ENCODE peak calls at places on chromosomes 1 and 21, in five cellular contexts. One of them, this sample, is unnamed.
A peak's percentile ranks its signal among the peaks of the same experiment; 100 is the strongest.

GRCh38 chr1:175757381-175758015 is 14.1 kb upstream of the TNR start:
- DNase-seq in cardiac muscle cell: peak; percentile 26
- DNase-seq in H7: peak; percentile 86
- DNase-seq in SJSA1: no peak
- DNase-seq in ovary: no peak
- DNase-seq in this sample: peak; percentile 61

GRCh38 chr1:230120949-230121381 is 53.9 kb downstream of the GALNT2 start:
- DNase-seq in cardiac muscle cell: peak; percentile 40
- DNase-seq in H7: peak; percentile 75
- DNase-seq in SJSA1: no peak
- DNase-seq in ovary: no peak
- DNase-seq in this sample: no peak

GRCh38 chr1:171645553-171646336 is 6.7 kb downstream of the MYOC start:
- DNase-seq in cardiac muscle cell: peak; percentile 76
- DNase-seq in H7: no peak
- DNase-seq in SJSA1: no peak
- DNase-seq in ovary: peak; percentile 61
- DNase-seq in this sample: peak; percentile 62

GRCh38 chr1:53324728-53325297 is 3.1 kb downstream of the LRP8 start:
- DNase-seq in cardiac muscle cell: peak; percentile 79
- DNase-seq in H7: no peak
- DNase-seq in SJSA1: no peak
- DNase-seq in ovary: no peak
- DNase-seq in this sample: peak; percentile 5

GRCh38 chr1:62891961-62892562 is 108.1 kb downstream of the ATG4C start:
- DNase-seq in cardiac muscle cell: no peak
- DNase-seq in H7: no peak
- DNase-seq in SJSA1: no peak
- DNase-seq in ovary: no peak
- DNase-seq in this sample: no peak

GRCh38 chr1:94713472-94714141 is 106.5 kb upstream of the SLC44A3 start:
- DNase-seq in cardiac muscle cell: peak; percentile 95
- DNase-seq in H7: peak; percentile 82
- DNase-seq in SJSA1: peak; percentile 86
- DNase-seq in ovary: peak; percentile 93
- DNase-seq in this sample: peak; percentile 82

GRCh38 chr1:222620566-222620965 is 2.7 kb downstream of the MIA3 start:
- DNase-seq in cardiac muscle cell: no peak
- DNase-seq in H7: no peak
- DNase-seq in SJSA1: no peak
- DNase-seq in ovary: no peak
- DNase-seq in this sample: no peak

GRCh38 chr1:180157576-180158057 is 2.9 kb downstream of the QSOX1 start:
- DNase-seq in cardiac muscle cell: no peak
- DNase-seq in H7: no peak
- DNase-seq in SJSA1: no peak
- DNase-seq in ovary: no peak
- DNase-seq in this sample: peak; percentile 48

GRCh38 chr1:39335278-39335677 is 130.8 kb downstream of the MACF1 start:
- DNase-seq in cardiac muscle cell: no peak
- DNase-seq in H7: no peak
- DNase-seq in SJSA1: no peak
- DNase-seq in ovary: no peak
- DNase-seq in this sample: no peak

GRCh38 chr1:29632436-29633270 is 396.3 kb downstream of the PTPRU start:
- DNase-seq in cardiac muscle cell: no peak
- DNase-seq in H7: no peak
- DNase-seq in SJSA1: peak; percentile 30
- DNase-seq in ovary: no peak
- DNase-seq in this sample: no peak

GRCh38 chr1:115314765-115315164 is 23.3 kb downstream of the NGF start:
- DNase-seq in cardiac muscle cell: peak; percentile 83
- DNase-seq in H7: no peak
- DNase-seq in SJSA1: peak; percentile 60
- DNase-seq in ovary: no peak
- DNase-seq in this sample: no peak

GRCh38 chr1:193729429-193729828 is 543.0 kb upstream of the B3GALT2 start:
- DNase-seq in cardiac muscle cell: peak; percentile 32
- DNase-seq in H7: no peak
- DNase-seq in SJSA1: no peak
- DNase-seq in ovary: no peak
- DNase-seq in this sample: no peak

GRCh38 chr1:27626031-27626935 is 8.7 kb downstream of the FGR start:
- DNase-seq in cardiac muscle cell: peak; percentile 18
- DNase-seq in H7: no peak
- DNase-seq in SJSA1: no peak
- DNase-seq in ovary: no peak
- DNase-seq in this sample: no peak

GRCh38 chr1:109356959-109357358 is 40.8 kb downstream of the SORT1 start:
- DNase-seq in cardiac muscle cell: no peak
- DNase-seq in H7: no peak
- DNase-seq in SJSA1: no peak
- DNase-seq in ovary: no peak
- DNase-seq in this sample: no peak

GRCh38 chr1:159936284-159936904 is 9.0 kb downstream of the IGSF9 start:
- DNase-seq in cardiac muscle cell: peak; percentile 67
- DNase-seq in H7: peak; percentile 97
- DNase-seq in SJSA1: peak; percentile 64
- DNase-seq in ovary: peak; percentile 72
- DNase-seq in this sample: peak; percentile 75

GRCh38 chr1:204520834-204521709 is 4.9 kb downstream of the MDM4 start:
- DNase-seq in cardiac muscle cell: peak; percentile 39
- DNase-seq in H7: no peak
- DNase-seq in SJSA1: no peak
- DNase-seq in ovary: no peak
- DNase-seq in this sample: no peak

GRCh38 chr1:227785812-227786608 is 29.5 kb upstream of the PRSS38 start:
- DNase-seq in cardiac muscle cell: no peak
- DNase-seq in H7: peak; percentile 47
- DNase-seq in SJSA1: peak; percentile 21
- DNase-seq in ovary: no peak
- DNase-seq in this sample: no peak

GRCh38 chr1:42730988-42731387 is 9.0 kb downstream of the CLDN19 start:
- DNase-seq in cardiac muscle cell: no peak
- DNase-seq in H7: peak; percentile 45
- DNase-seq in SJSA1: no peak
- DNase-seq in ovary: no peak
- DNase-seq in this sample: no peak

GRCh38 chr1:167524651-167525050 is 6.3 kb upstream of the CD247 start:
- DNase-seq in cardiac muscle cell: no peak
- DNase-seq in H7: no peak
- DNase-seq in SJSA1: no peak
- DNase-seq in ovary: no peak
- DNase-seq in this sample: no peak

GRCh38 chr21:41874611-41875010 is 4.5 kb downstream of the PRDM15 start:
- DNase-seq in cardiac muscle cell: no peak
- DNase-seq in H7: no peak
- DNase-seq in SJSA1: no peak
- DNase-seq in ovary: no peak
- DNase-seq in this sample: no peak

GRCh38 chr1:31802190-31803150 is 13.4 kb downstream of the SPOCD1 start:
- DNase-seq in cardiac muscle cell: peak; percentile 23
- DNase-seq in H7: no peak
- DNase-seq in SJSA1: peak; percentile 28
- DNase-seq in ovary: no peak
- DNase-seq in this sample: no peak

GRCh38 chr21:17523007-17523451 is 10.2 kb downstream of the CXADR start:
- DNase-seq in cardiac muscle cell: no peak
- DNase-seq in H7: no peak
- DNase-seq in SJSA1: no peak
- DNase-seq in ovary: no peak
- DNase-seq in this sample: peak; percentile 60

GRCh38 chr21:34595457-34595856 is 19.5 kb downstream of the RCAN1 start:
- DNase-seq in cardiac muscle cell: no peak
- DNase-seq in H7: no peak
- DNase-seq in SJSA1: no peak
- DNase-seq in ovary: no peak
- DNase-seq in this sample: no peak

GRCh38 chr21:35326677-35327076 is 277.6 kb upstream of the RUNX1 start:
- DNase-seq in cardiac muscle cell: peak; percentile 35
- DNase-seq in H7: no peak
- DNase-seq in SJSA1: no peak
- DNase-seq in ovary: no peak
- DNase-seq in this sample: no peak

GRCh38 chr1:226687476-226687875 is 51.6 kb downstream of the ITPKB start:
- DNase-seq in cardiac muscle cell: no peak
- DNase-seq in H7: no peak
- DNase-seq in SJSA1: no peak
- DNase-seq in ovary: no peak
- DNase-seq in this sample: no peak

GRCh38 chr1:29033829-29034466 is 89.8 kb downstream of the TMEM200B start:
- DNase-seq in cardiac muscle cell: peak; percentile 67
- DNase-seq in H7: peak; percentile 51
- DNase-seq in SJSA1: no peak
- DNase-seq in ovary: no peak
- DNase-seq in this sample: no peak

GRCh38 chr21:42833439-42833815 is 45.9 kb downstream of the WDR4 start:
- DNase-seq in cardiac muscle cell: no peak
- DNase-seq in H7: peak; percentile 65
- DNase-seq in SJSA1: no peak
- DNase-seq in ovary: no peak
- DNase-seq in this sample: no peak

GRCh38 chr1:162036156-162036555 is 12.5 kb upstream of the OLFML2B start:
- DNase-seq in cardiac muscle cell: no peak
- DNase-seq in H7: no peak
- DNase-seq in SJSA1: no peak
- DNase-seq in ovary: no peak
- DNase-seq in this sample: no peak

GRCh38 chr1:185073725-185074124 is 28.4 kb downstream of the RNF2 start:
- DNase-seq in cardiac muscle cell: peak; percentile 19
- DNase-seq in H7: no peak
- DNase-seq in SJSA1: peak; percentile 58
- DNase-seq in ovary: no peak
- DNase-seq in this sample: no peak

GRCh38 chr1:162873671-162874666 is 13.0 kb upstream of the CCDC190 start:
- DNase-seq in cardiac muscle cell: peak; percentile 79
- DNase-seq in H7: no peak
- DNase-seq in SJSA1: peak; percentile 52
- DNase-seq in ovary: no peak
- DNase-seq in this sample: no peak

GRCh38 chr1:187313115-187313514 is 484.4 kb downstream of the PLA2G4A start:
- DNase-seq in cardiac muscle cell: no peak
- DNase-seq in H7: no peak
- DNase-seq in SJSA1: no peak
- DNase-seq in ovary: no peak
- DNase-seq in this sample: no peak

GRCh38 chr1:55244476-55245109 is 29.4 kb upstream of the USP24 start:
- DNase-seq in cardiac muscle cell: peak; percentile 49
- DNase-seq in H7: no peak
- DNase-seq in SJSA1: no peak
- DNase-seq in ovary: no peak
- DNase-seq in this sample: no peak

GRCh38 chr1:162912061-162912667 is 51.2 kb upstream of the CCDC190 start:
- DNase-seq in cardiac muscle cell: no peak
- DNase-seq in H7: no peak
- DNase-seq in SJSA1: no peak
- DNase-seq in ovary: no peak
- DNase-seq in this sample: no peak

GRCh38 chr1:229271448-229272120 is 673 bp downstream of the RAB4A start:
- DNase-seq in cardiac muscle cell: peak; percentile 38
- DNase-seq in H7: no peak
- DNase-seq in SJSA1: no peak
- DNase-seq in ovary: peak; percentile 33
- DNase-seq in this sample: no peak

GRCh38 chr1:17028662-17029188 is 17.0 kb upstream of the ATP13A2 start:
- DNase-seq in cardiac muscle cell: no peak
- DNase-seq in H7: no peak
- DNase-seq in SJSA1: no peak
- DNase-seq in ovary: no peak
- DNase-seq in this sample: no peak
- H3K36me3 ChIP-seq in cardiac muscle cell: peaks cover 66% of the 10 kb centered on the region
- H3K36me3 ChIP-seq in H7: peaks cover 33% of the 10 kb centered on the region
- H3K36me3 ChIP-seq in SJSA1: peaks cover 84% of the 10 kb centered on the region
- H3K36me3 ChIP-seq in ovary: no peaks in the 10 kb centered on the region
- H3K36me3 ChIP-seq in this sample: peaks cover 11% of the 10 kb centered on the region

DNA sequence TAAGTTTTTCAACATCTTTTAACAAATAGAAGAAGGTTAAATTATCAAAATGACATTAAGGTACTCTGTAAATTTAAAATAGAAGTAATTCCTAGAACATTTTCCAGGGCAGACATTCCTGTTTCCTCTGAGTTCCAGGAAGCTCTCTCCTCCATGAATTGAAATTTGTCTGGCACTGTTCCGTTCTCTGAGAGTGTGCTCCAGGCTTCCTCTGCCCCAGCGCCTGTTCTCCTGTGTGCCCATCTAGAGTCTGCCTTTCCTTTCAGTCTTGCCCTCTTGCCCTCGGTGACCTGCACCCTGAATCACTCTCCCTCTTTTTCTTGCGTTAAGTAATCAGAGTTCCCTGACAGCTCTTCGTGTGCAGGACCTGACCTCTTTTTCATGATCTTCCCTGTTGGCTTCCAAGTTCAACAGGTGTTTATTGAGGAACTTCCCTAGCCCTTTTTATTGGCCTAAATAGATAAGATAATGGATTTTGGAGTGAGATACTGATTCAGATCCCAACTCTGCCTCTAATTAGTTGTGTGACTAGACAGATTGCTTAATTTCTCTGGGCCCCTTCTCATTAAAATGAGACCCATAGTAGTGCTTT is 77.1 kb downstream of the MTR start:
- DNase-seq in cardiac muscle cell: no peak
- DNase-seq in H7: no peak
- DNase-seq in SJSA1: no peak
- DNase-seq in ovary: no peak
- DNase-seq in this sample: no peak
- H3K36me3 ChIP-seq in cardiac muscle cell: peaks cover 2% of the 10 kb centered on the region
- H3K36me3 ChIP-seq in H7: peaks cover 3% of the 10 kb centered on the region
- H3K36me3 ChIP-seq in SJSA1: peaks cover 29% of the 10 kb centered on the region
- H3K36me3 ChIP-seq in ovary: no peaks in the 10 kb centered on the region
- H3K36me3 ChIP-seq in this sample: peaks cover 6% of the 10 kb centered on the region

GRCh38 chr1:1219341-1219740 is 5.4 kb upstream of the TNFRSF4 start:
- DNase-seq in cardiac muscle cell: no peak
- DNase-seq in H7: no peak
- DNase-seq in SJSA1: no peak
- DNase-seq in ovary: no peak
- DNase-seq in this sample: no peak
- H3K36me3 ChIP-seq in cardiac muscle cell: peaks cover 33% of the 10 kb centered on the region
- H3K36me3 ChIP-seq in H7: peaks cover 9% of the 10 kb centered on the region
- H3K36me3 ChIP-seq in SJSA1: peaks cover 83% of the 10 kb centered on the region
- H3K36me3 ChIP-seq in ovary: no peaks in the 10 kb centered on the region
- H3K36me3 ChIP-seq in this sample: peaks cover 6% of the 10 kb centered on the region

DNA sequence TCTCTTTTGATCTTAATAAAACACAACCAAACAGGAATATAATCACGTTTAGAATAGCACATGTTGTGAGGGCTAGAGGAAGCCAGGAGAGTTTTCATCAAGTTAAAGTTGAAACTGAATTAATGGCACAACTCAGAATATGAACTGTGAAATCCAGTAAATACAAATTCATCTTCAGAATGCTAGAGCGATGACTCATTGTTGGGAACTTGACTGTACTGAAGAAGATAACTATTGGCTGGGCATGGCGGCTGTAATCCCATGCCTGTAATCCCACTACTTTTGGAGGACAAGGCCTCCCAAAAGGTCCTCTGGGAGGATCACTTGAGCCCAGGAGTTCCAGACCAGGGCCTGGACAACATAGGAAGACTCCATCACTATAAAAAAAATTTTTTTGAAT is 8.8 kb downstream of the SYF2 start:
- DNase-seq in cardiac muscle cell: no peak
- DNase-seq in H7: no peak
- DNase-seq in SJSA1: no peak
- DNase-seq in ovary: no peak
- DNase-seq in this sample: no peak
- H3K36me3 ChIP-seq in cardiac muscle cell: peaks cover 66% of the 10 kb centered on the region
- H3K36me3 ChIP-seq in H7: peaks cover 18% of the 10 kb centered on the region
- H3K36me3 ChIP-seq in SJSA1: peaks cover 58% of the 10 kb centered on the region
- H3K36me3 ChIP-seq in ovary: no peaks in the 10 kb centered on the region
- H3K36me3 ChIP-seq in this sample: peaks cover 69% of the 10 kb centered on the region

This sample was measured in right lobe of liver.